ENCODE peak calls at places on chromosomes 2 and 18, in eight cellular contexts. One of them, this sample, is unnamed.

GRCh38 chr2:10301946-10302478 is 692 bp upstream of the HPCAL1 start:
- DNase-seq in tibial artery: no peak
- DNase-seq in endodermal cell: no peak
- DNase-seq in substantia nigra: no peak
- DNase-seq in endothelial cell of umbilical vein: no peak
- DNase-seq in cardiac muscle cell: no peak
- DNase-seq in pancreas: no peak
- DNase-seq in mesendoderm: no peak
- DNase-seq in this sample: no peak

GRCh38 chr18:11849845-11850747 is 1.1 kb upstream of the CHMP1B start:
- DNase-seq in tibial artery: peak; percentile 71
- DNase-seq in endodermal cell: peak; percentile 69
- DNase-seq in substantia nigra: peak; percentile 45
- DNase-seq in endothelial cell of umbilical vein: peak; percentile 43
- DNase-seq in cardiac muscle cell: peak; percentile 96
- DNase-seq in pancreas: peak; percentile 55
- DNase-seq in mesendoderm: peak; percentile 59
- DNase-seq in this sample: peak; percentile 62

GRCh38 chr18:5440297-5440696 is 103.5 kb downstream of the EPB41L3 start:
- DNase-seq in tibial artery: no peak
- DNase-seq in endodermal cell: no peak
- DNase-seq in substantia nigra: no peak
- DNase-seq in endothelial cell of umbilical vein: no peak
- DNase-seq in cardiac muscle cell: peak; percentile 55
- DNase-seq in pancreas: no peak
- DNase-seq in mesendoderm: no peak
- DNase-seq in this sample: no peak

GRCh38 chr18:8097942-8098341 is 511.3 kb upstream of the RAB12 start:
- DNase-seq in tibial artery: no peak
- DNase-seq in endodermal cell: no peak
- DNase-seq in substantia nigra: no peak
- DNase-seq in endothelial cell of umbilical vein: no peak
- DNase-seq in cardiac muscle cell: no peak
- DNase-seq in pancreas: no peak
- DNase-seq in mesendoderm: no peak
- DNase-seq in this sample: no peak

GRCh38 chr2:44107974-44108373 is 60.7 kb upstream of the PPM1B start:
- DNase-seq in tibial artery: no peak
- DNase-seq in endodermal cell: no peak
- DNase-seq in substantia nigra: no peak
- DNase-seq in endothelial cell of umbilical vein: no peak
- DNase-seq in cardiac muscle cell: peak; percentile 22
- DNase-seq in pancreas: no peak
- DNase-seq in mesendoderm: no peak
- DNase-seq in this sample: no peak

GRCh38 chr2:41914936-41915335 is 132.9 kb upstream of the PKDCC start:
- DNase-seq in tibial artery: no peak
- DNase-seq in endodermal cell: no peak
- DNase-seq in substantia nigra: no peak
- DNase-seq in endothelial cell of umbilical vein: no peak
- DNase-seq in cardiac muscle cell: no peak
- DNase-seq in pancreas: no peak
- DNase-seq in mesendoderm: no peak
- DNase-seq in this sample: no peak

GRCh38 chr2:126467367-126468054 is 188.4 kb upstream of the GYPC start:
- DNase-seq in tibial artery: no peak
- DNase-seq in endodermal cell: no peak
- DNase-seq in substantia nigra: no peak
- DNase-seq in endothelial cell of umbilical vein: no peak
- DNase-seq in cardiac muscle cell: no peak
- DNase-seq in pancreas: no peak
- DNase-seq in mesendoderm: no peak
- DNase-seq in this sample: no peak

GRCh38 chr2:117108741-117109267 is 705.7 kb upstream of the DDX18 start:
- DNase-seq in tibial artery: no peak
- DNase-seq in endodermal cell: no peak
- DNase-seq in substantia nigra: no peak
- DNase-seq in endothelial cell of umbilical vein: no peak
- DNase-seq in cardiac muscle cell: no peak
- DNase-seq in pancreas: no peak
- DNase-seq in mesendoderm: no peak
- DNase-seq in this sample: no peak

GRCh38 chr2:180733330-180733729 is 247.1 kb upstream of the UBE2E3 start:
- DNase-seq in tibial artery: no peak
- DNase-seq in endodermal cell: no peak
- DNase-seq in substantia nigra: no peak
- DNase-seq in endothelial cell of umbilical vein: no peak
- DNase-seq in cardiac muscle cell: no peak
- DNase-seq in pancreas: no peak
- DNase-seq in mesendoderm: peak; percentile 47
- DNase-seq in this sample: no peak

GRCh38 chr18:48905541-48905940 is 45.2 kb downstream of the SMAD7 start:
- DNase-seq in tibial artery: no peak
- DNase-seq in endodermal cell: no peak
- DNase-seq in substantia nigra: no peak
- DNase-seq in endothelial cell of umbilical vein: no peak
- DNase-seq in cardiac muscle cell: no peak
- DNase-seq in pancreas: no peak
- DNase-seq in mesendoderm: no peak
- DNase-seq in this sample: no peak

GRCh38 chr2:174180165-174180724 is 68.1 kb downstream of the OLA1 start:
- DNase-seq in tibial artery: no peak
- DNase-seq in endodermal cell: no peak
- DNase-seq in substantia nigra: no peak
- DNase-seq in endothelial cell of umbilical vein: peak; percentile 37
- DNase-seq in cardiac muscle cell: no peak
- DNase-seq in pancreas: no peak
- DNase-seq in mesendoderm: peak; percentile 77
- DNase-seq in this sample: no peak

GRCh38 chr18:51537487-51537886 is 340.0 kb upstream of the MEX3C start:
- DNase-seq in tibial artery: no peak
- DNase-seq in endodermal cell: peak; percentile 80
- DNase-seq in substantia nigra: peak; percentile 59
- DNase-seq in endothelial cell of umbilical vein: no peak
- DNase-seq in cardiac muscle cell: peak; percentile 85
- DNase-seq in pancreas: peak; percentile 48
- DNase-seq in mesendoderm: peak; percentile 75
- DNase-seq in this sample: peak; percentile 22

GRCh38 chr2:21294446-21294845 is 170.7 kb downstream of the TDRD15 start:
- DNase-seq in tibial artery: no peak
- DNase-seq in endodermal cell: no peak
- DNase-seq in substantia nigra: no peak
- DNase-seq in endothelial cell of umbilical vein: no peak
- DNase-seq in cardiac muscle cell: no peak
- DNase-seq in pancreas: no peak
- DNase-seq in mesendoderm: no peak
- DNase-seq in this sample: no peak

GRCh38 chr2:21291281-21291825 is 167.6 kb downstream of the TDRD15 start:
- DNase-seq in tibial artery: no peak
- DNase-seq in endodermal cell: no peak
- DNase-seq in substantia nigra: no peak
- DNase-seq in endothelial cell of umbilical vein: no peak
- DNase-seq in cardiac muscle cell: no peak
- DNase-seq in pancreas: no peak
- DNase-seq in mesendoderm: no peak
- DNase-seq in this sample: no peak

GRCh38 chr2:21288299-21288698 is 164.5 kb downstream of the TDRD15 start:
- DNase-seq in tibial artery: no peak
- DNase-seq in endodermal cell: no peak
- DNase-seq in substantia nigra: no peak
- DNase-seq in endothelial cell of umbilical vein: no peak
- DNase-seq in cardiac muscle cell: no peak
- DNase-seq in pancreas: no peak
- DNase-seq in mesendoderm: no peak
- DNase-seq in this sample: no peak

GRCh38 chr2:21288732-21289506 is 165.2 kb downstream of the TDRD15 start:
- DNase-seq in tibial artery: no peak
- DNase-seq in endodermal cell: no peak
- DNase-seq in substantia nigra: no peak
- DNase-seq in endothelial cell of umbilical vein: no peak
- DNase-seq in cardiac muscle cell: no peak
- DNase-seq in pancreas: no peak
- DNase-seq in mesendoderm: no peak
- DNase-seq in this sample: no peak

DNA sequence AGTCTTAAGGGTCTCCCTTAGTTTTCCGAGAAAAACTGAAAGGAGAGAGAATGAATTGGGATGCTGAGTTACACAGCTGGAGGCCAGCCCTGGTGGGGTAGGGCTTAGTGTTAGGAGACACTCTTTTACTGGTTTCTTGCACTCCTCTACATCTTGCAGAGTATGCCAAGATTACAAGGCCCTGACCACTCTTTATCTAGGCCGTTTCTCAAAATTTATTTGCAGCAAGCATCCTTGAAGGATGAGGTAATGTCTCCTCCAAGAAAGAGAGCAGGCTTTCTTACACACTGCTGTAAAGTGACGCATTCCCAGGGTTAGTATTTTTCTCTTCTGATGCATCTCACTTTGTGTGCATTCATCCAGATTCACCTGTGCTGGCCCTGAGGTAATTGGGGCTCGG is 166.2 kb downstream of the TDRD15 start:
- DNase-seq in tibial artery: no peak
- DNase-seq in endodermal cell: no peak
- DNase-seq in substantia nigra: no peak
- DNase-seq in endothelial cell of umbilical vein: no peak
- DNase-seq in cardiac muscle cell: no peak
- DNase-seq in pancreas: no peak
- DNase-seq in mesendoderm: peak; percentile 57
- DNase-seq in this sample: no peak
- H3K27ac ChIP-seq in tibial artery: peak overlapping the region; percentile 11
- H3K27ac ChIP-seq in endodermal cell: no peak overlapping the region
- H3K27ac ChIP-seq in substantia nigra: no peak overlapping the region
- H3K27ac ChIP-seq in endothelial cell of umbilical vein: no peak overlapping the region
- H3K27ac ChIP-seq in cardiac muscle cell: no peak overlapping the region
- H3K27ac ChIP-seq in pancreas: no peak overlapping the region
- H3K27ac ChIP-seq in mesendoderm: no peak overlapping the region
- H3K27ac ChIP-seq in this sample: no peak overlapping the region

GRCh38 chr2:190835303-190835930 is 45.2 kb upstream of the GLS start:
- DNase-seq in tibial artery: peak; percentile 55
- DNase-seq in endodermal cell: no peak
- DNase-seq in substantia nigra: no peak
- DNase-seq in endothelial cell of umbilical vein: peak; percentile 75
- DNase-seq in cardiac muscle cell: peak; percentile 91
- DNase-seq in pancreas: no peak
- DNase-seq in mesendoderm: no peak
- DNase-seq in this sample: no peak
- H3K27ac ChIP-seq in tibial artery: peak overlapping the region; percentile 69
- H3K27ac ChIP-seq in endodermal cell: no peak overlapping the region
- H3K27ac ChIP-seq in substantia nigra: no peak overlapping the region
- H3K27ac ChIP-seq in endothelial cell of umbilical vein: no peak overlapping the region
- H3K27ac ChIP-seq in cardiac muscle cell: no peak overlapping the region
- H3K27ac ChIP-seq in pancreas: no peak overlapping the region
- H3K27ac ChIP-seq in mesendoderm: no peak overlapping the region
- H3K27ac ChIP-seq in this sample: no peak overlapping the region

DNA sequence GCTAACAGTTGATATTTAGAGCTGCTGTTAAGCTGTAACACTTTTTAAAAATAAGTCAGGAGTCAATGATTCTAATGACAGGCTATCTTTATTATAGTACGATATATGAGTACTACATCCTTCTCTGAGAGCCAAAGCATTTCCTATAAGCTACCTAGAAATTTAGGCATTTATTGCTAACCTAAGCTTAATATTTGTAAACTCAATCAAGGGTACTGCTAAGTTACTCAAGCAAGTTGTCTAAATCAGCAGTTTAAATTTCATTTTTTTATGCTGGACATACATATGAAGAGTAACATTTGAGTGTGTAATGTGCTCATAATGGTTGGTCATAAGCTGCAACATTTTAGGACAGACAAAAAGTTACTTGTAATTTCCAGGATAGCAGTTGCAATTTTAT is 1576.5 kb upstream of the NXPH2 start:
- DNase-seq in tibial artery: no peak
- DNase-seq in endodermal cell: no peak
- DNase-seq in substantia nigra: no peak
- DNase-seq in endothelial cell of umbilical vein: no peak
- DNase-seq in cardiac muscle cell: no peak
- DNase-seq in pancreas: no peak
- DNase-seq in mesendoderm: no peak
- DNase-seq in this sample: no peak
- H3K27ac ChIP-seq in tibial artery: no peak overlapping the region
- H3K27ac ChIP-seq in endodermal cell: no peak overlapping the region
- H3K27ac ChIP-seq in substantia nigra: no peak overlapping the region
- H3K27ac ChIP-seq in endothelial cell of umbilical vein: no peak overlapping the region
- H3K27ac ChIP-seq in cardiac muscle cell: no peak overlapping the region
- H3K27ac ChIP-seq in pancreas: no peak overlapping the region
- H3K27ac ChIP-seq in mesendoderm: no peak overlapping the region
- H3K27ac ChIP-seq in this sample: no peak overlapping the region

DNA sequence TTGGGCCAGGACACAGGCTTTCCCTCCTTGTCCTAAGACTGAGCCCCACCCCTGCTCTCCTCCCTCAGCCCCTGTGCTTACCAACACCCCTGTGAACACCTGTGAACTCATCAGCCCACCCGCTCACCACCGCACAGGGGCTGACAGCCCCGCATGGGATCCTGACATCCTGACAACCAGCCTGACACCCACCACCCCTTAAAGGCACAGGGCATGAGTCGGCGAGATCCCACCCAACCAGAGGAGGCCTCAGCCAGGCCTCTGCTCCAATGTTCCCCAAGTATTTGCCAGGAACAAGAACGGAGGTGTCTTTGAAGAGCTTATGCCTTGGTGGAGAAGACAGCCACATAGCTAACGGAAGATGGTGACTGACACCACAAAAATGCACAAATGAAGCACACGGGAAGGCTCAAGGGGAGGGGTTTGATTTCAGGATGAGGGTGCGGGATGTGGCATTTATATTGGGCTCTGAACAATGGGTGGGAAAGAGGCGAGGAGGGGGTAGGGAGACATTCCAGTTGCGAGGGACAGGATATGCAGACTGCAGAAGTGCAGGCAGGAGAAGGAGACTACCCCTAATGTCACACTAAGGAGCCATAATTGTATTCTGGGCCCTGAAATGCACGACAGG is 11.0 kb downstream of the RAB11FIP5 start:
- DNase-seq in tibial artery: no peak
- DNase-seq in endodermal cell: peak; percentile 54
- DNase-seq in substantia nigra: no peak
- DNase-seq in endothelial cell of umbilical vein: no peak
- DNase-seq in cardiac muscle cell: no peak
- DNase-seq in pancreas: no peak
- DNase-seq in mesendoderm: peak; percentile 74
- DNase-seq in this sample: no peak
- H3K27ac ChIP-seq in tibial artery: no peak overlapping the region
- H3K27ac ChIP-seq in endodermal cell: no peak overlapping the region
- H3K27ac ChIP-seq in substantia nigra: no peak overlapping the region
- H3K27ac ChIP-seq in endothelial cell of umbilical vein: no peak overlapping the region
- H3K27ac ChIP-seq in cardiac muscle cell: no peak overlapping the region
- H3K27ac ChIP-seq in pancreas: no peak overlapping the region
- H3K27ac ChIP-seq in mesendoderm: no peak overlapping the region
- H3K27ac ChIP-seq in this sample: no peak overlapping the region

DNA sequence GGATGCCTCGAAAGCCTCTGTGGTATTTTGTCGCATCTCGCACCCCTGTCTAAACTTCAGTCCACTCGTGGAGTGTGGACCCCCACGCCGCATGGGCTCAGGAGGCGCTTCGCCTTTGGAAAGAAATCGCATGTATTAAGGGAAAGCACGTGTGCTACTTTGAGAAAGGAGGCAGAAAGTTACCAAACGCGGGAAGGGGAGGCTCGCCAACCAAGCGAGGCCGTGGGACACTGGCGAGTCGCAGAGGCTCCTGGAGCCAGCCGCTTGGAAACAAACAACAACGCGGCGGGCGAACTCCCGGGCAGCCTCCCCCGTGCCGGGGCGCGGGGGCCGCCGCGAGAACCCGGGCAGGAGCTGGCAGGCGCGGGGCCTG is 455 bp upstream of the AGAP1 start:
- DNase-seq in tibial artery: peak; percentile 56
- DNase-seq in endodermal cell: no peak
- DNase-seq in substantia nigra: no peak
- DNase-seq in endothelial cell of umbilical vein: peak; percentile 59
- DNase-seq in cardiac muscle cell: peak; percentile 72
- DNase-seq in pancreas: no peak
- DNase-seq in mesendoderm: no peak
- DNase-seq in this sample: no peak
- H3K27ac ChIP-seq in tibial artery: peak overlapping the region; percentile 69
- H3K27ac ChIP-seq in endodermal cell: no peak overlapping the region
- H3K27ac ChIP-seq in substantia nigra: peak overlapping the region; percentile 82
- H3K27ac ChIP-seq in endothelial cell of umbilical vein: peak overlapping the region; percentile 19
- H3K27ac ChIP-seq in cardiac muscle cell: no peak overlapping the region
- H3K27ac ChIP-seq in pancreas: peak overlapping the region; percentile 77
- H3K27ac ChIP-seq in mesendoderm: no peak overlapping the region
- H3K27ac ChIP-seq in this sample: peak overlapping the region; percentile 40